ENCODE peak calls at places on chromosome 6, in seven cellular contexts. K is endodermal cell; Y is CD4-positive, CD25-positive, alpha-beta regulatory T cell; I is lung; B is mesenchymal stem cell; A is psoas muscle; Z is HCT116. N is an unnamed sample.
A peak's percentile ranks its signal among the peaks of the same experiment; 100 is the strongest.

GRCh38 chr6:170047813-170048212 is 243.1 kb downstream of the DLL1 start:
- DNase-seq in I (no peak), B (no peak), Y (no peak), Z (no peak), K (no peak), A (no peak), N (no peak)

GRCh38 chr6:90811596-90812226 is 224.8 kb upstream of the MAP3K7 start:
- DNase-seq in I (no peak), B (no peak), A (no peak), K (no peak), Z (no peak), Y (no peak), N (no peak)

GRCh38 chr6:35021014-35021413 is 120.1 kb downstream of the TCP11 start:
- DNase-seq in B (no peak), Z (no peak), K (peak; percentile 73), Y (no peak), A (peak; percentile 41), I (no peak), N (no peak)

GRCh38 chr6:136309171-136309570 is 19.5 kb upstream of the BCLAF1 start:
- DNase-seq in K (no peak), A (no peak), Z (no peak), Y (no peak), I (no peak), B (no peak), N (no peak)

GRCh38 chr6:53906103-53906502 is 111.3 kb downstream of the LRRC1 start:
- DNase-seq in A (no peak), Z (no peak), K (no peak), Y (no peak), B (no peak), I (no peak), N (peak; percentile 21)

GRCh38 chr6:166907373-166907841 is 48.9 kb downstream of the RNASET2 start:
- DNase-seq in Z (no peak), Y (peak; percentile 84), A (no peak), B (no peak), K (no peak), I (no peak), N (no peak)

GRCh38 chr6:16582437-16583150 is 178.7 kb downstream of the ATXN1 start:
- DNase-seq in B (no peak), A (no peak), Y (no peak), I (no peak), Z (no peak), K (no peak), N (no peak)

GRCh38 chr6:123794190-123794589 is 9.5 kb upstream of the NKAIN2 start:
- DNase-seq in K (no peak), A (no peak), B (no peak), Y (no peak), I (no peak), Z (no peak), N (no peak)

GRCh38 chr6:7389162-7389450 is 436 bp downstream of the CAGE1 start:
- DNase-seq in Z (no peak), I (peak; percentile 73), Y (no peak), B (no peak), A (peak; percentile 68), K (no peak), N (peak; percentile 64)

GRCh38 chr6:14337157-14337556 is 219.6 kb downstream of the CD83 start:
- DNase-seq in Z (no peak), I (no peak), Y (no peak), K (no peak), B (no peak), A (no peak), N (peak; percentile 5)

GRCh38 chr6:73722318-73723060 is 26.5 kb downstream of the CD109 start:
- DNase-seq in Y (peak; percentile 38), A (no peak), I (no peak), Z (no peak), K (no peak), B (peak; percentile 95), N (peak; percentile 92)

GRCh38 chr6:50850223-50850751 is 31.6 kb downstream of the TFAP2B start:
- DNase-seq in K (peak; percentile 87), A (no peak), Z (no peak), I (no peak), B (no peak), Y (no peak), N (no peak)

DNA sequence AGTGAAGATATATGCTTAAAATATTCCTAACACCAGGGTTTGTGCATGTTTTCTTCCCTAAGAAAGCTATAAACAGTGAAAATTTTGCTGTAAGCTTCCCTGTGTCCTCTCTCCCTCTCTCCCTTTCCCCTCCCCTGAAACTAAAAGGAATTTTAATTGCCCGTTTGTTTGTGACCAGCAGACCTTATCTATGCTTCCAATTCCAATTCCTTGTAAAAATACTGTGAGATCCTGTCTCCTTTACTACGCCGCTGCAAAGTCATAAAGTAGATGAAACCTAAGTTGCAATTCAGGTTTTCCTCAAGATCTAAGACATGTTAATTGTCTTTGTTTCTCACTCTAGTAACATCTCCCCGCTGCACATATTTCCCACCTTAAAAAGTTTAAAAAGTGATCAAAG is 82.3 kb downstream of the DNAH8 start:
- DNase-seq in A (no peak), Z (no peak), B (no peak), I (no peak), K (no peak), Y (no peak), N (peak; percentile 7)
- H3K4me3 ChIP-seq in A (no peak overlapping the region), Z (no peak overlapping the region), B (no peak overlapping the region), I (no peak overlapping the region), K (no peak overlapping the region), Y (no peak overlapping the region), N (no peak overlapping the region)

GRCh38 chr6:4025681-4026080 is 53.3 kb downstream of the FAM217A start:
- DNase-seq in B (no peak), A (no peak), I (no peak), Z (no peak), Y (no peak), K (no peak), N (no peak)

GRCh38 chr6:4020822-4021132 is 58.2 kb downstream of the FAM217A start:
- DNase-seq in K (no peak), Y (no peak), A (no peak), Z (no peak), B (no peak), I (no peak), N (no peak)

GRCh38 chr6:4021133-4021861 is 57.6 kb downstream of the FAM217A start:
- DNase-seq in K (peak; percentile 98), A (peak; percentile 96), Y (peak; percentile 94), I (peak; percentile 95), Z (peak; percentile 95), B (peak; percentile 98), N (peak; percentile 98)

GRCh38 chr6:4021862-4022715 is 56.8 kb downstream of the FAM217A start:
- DNase-seq in B (peak; percentile 65), Y (peak; percentile 25), Z (no peak), A (no peak), I (no peak), K (no peak), N (no peak)

DNA sequence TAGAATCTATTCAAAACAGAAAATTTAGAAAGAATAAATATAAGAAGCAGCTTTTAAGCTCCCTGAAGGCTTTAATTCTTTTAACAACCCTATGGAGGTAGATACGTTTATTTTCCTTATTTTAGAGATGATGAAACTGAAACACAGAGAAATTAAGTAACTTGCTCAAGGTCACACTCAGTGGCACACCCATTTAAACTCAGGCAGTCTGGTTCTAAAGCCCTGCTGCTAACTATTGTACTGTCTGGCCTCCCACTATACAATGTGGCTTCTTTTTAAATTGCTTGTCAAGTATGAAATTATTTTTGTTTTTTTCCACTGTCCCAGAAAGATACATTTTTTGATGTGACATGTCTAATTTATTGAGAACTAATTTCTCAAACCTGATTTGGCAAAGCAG is 55.7 kb downstream of the FAM217A start:
- DNase-seq in Y (peak; percentile 29), Z (no peak), B (peak; percentile 22), K (no peak), I (no peak), A (no peak), N (peak; percentile 33)
- H3K4me3 ChIP-seq in Y (peak overlapping the region; percentile 95), Z (no peak overlapping the region), B (no peak overlapping the region), K (peak overlapping the region; percentile 87), I (no peak overlapping the region), A (peak overlapping the region; percentile 86), N (peak overlapping the region; percentile 95)

DNA sequence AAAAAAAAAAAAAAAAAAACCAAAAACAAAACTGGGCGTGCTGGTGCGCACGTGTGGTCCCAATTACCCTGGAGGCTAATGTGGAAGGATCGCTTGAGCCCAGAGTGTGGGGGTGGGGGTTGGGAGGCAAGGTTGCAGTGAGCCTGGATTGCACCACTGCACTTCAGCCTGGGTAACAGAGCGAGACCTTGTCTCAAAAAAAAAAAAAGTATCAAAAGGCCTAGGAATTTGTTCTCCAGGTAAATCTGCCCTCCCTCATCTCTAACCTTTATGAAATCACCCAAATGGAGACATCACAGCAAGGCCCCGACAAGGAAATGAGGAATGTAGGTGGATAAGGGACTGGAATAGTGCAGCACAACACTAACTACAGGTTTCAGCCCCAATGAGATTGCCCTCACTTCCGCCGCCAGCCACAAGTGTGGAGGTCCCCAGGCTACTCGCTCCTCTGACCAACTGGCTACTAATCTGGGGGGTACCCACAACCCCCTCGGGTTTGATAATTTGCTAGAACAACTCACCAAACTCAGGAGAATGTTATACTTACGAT is 36.8 kb upstream of the DDR1 start:
- DNase-seq in Z (no peak), A (no peak), B (no peak), K (peak; percentile 79), Y (no peak), I (no peak), N (no peak)
- H3K4me3 ChIP-seq in Z (no peak overlapping the region), A (no peak overlapping the region), B (no peak overlapping the region), K (no peak overlapping the region), Y (no peak overlapping the region), I (no peak overlapping the region), N (no peak overlapping the region)

GRCh38 chr6:2902470-2902762 is 693 bp downstream of the SERPINB9 start:
- DNase-seq in K (no peak), B (no peak), Y (no peak), Z (no peak), I (peak; percentile 44), A (no peak), N (peak; percentile 57)
- H3K4me3 ChIP-seq in K (peak overlapping the region; percentile 85), B (peak overlapping the region; percentile 69), Y (peak overlapping the region; percentile 91), Z (peak overlapping the region; percentile 77), I (peak overlapping the region; percentile 79), A (peak overlapping the region; percentile 83), N (peak overlapping the region; percentile 83)

GRCh38 chr6:46016063-46016608 is 476 bp upstream of the CLIC5 start:
- DNase-seq in I (no peak), A (no peak), Z (no peak), B (no peak), Y (no peak), K (no peak), N (no peak)
- H3K4me3 ChIP-seq in I (no peak overlapping the region), A (peak overlapping the region; percentile 90), Z (peak overlapping the region; percentile 54), B (no peak overlapping the region), Y (no peak overlapping the region), K (peak overlapping the region; percentile 79), N (no peak overlapping the region)

GRCh38 chr6:151327079-151327478 is 64.3 kb downstream of the ZBTB2 start:
- DNase-seq in B (no peak), I (no peak), Z (no peak), A (no peak), K (no peak), Y (no peak), N (peak; percentile 76)
- H3K4me3 ChIP-seq in B (no peak overlapping the region), I (no peak overlapping the region), Z (peak overlapping the region; percentile 60), A (peak overlapping the region; percentile 29), K (no peak overlapping the region), Y (no peak overlapping the region), N (no peak overlapping the region)

N was measured in fibroblast of villous mesenchyme.